ENCODE peak calls at places on chromosomes 16 and 17, in four cellular contexts. One of them, this sample, is unnamed.

GRCh38 chr17:14015286-14015685 is 54.0 kb upstream of the COX10 start:
- DNase-seq in MCF 10A: no peak
- DNase-seq in RWPE1: no peak
- DNase-seq in natural killer cell: no peak
- DNase-seq in this sample: no peak

GRCh38 chr16:86016201-86016965 is 117.4 kb downstream of the IRF8 start:
- DNase-seq in MCF 10A: peak
- DNase-seq in RWPE1: peak
- DNase-seq in natural killer cell: no peak
- DNase-seq in this sample: peak

GRCh38 chr17:81163703-81164413 is 1.4 kb upstream of the PVALEF start:
- DNase-seq in MCF 10A: no peak
- DNase-seq in RWPE1: no peak
- DNase-seq in natural killer cell: no peak
- DNase-seq in this sample: no peak

GRCh38 chr16:88103011-88103410 is 151.8 kb downstream of the BANP start:
- DNase-seq in MCF 10A: no peak
- DNase-seq in RWPE1: no peak
- DNase-seq in natural killer cell: no peak
- DNase-seq in this sample: no peak

GRCh38 chr17:47872019-47872650 is 21.2 kb upstream of the SP6 start:
- DNase-seq in MCF 10A: peak
- DNase-seq in RWPE1: no peak
- DNase-seq in natural killer cell: no peak
- DNase-seq in this sample: no peak

GRCh38 chr17:39194089-39194984 is 3.1 kb downstream of the CACNB1 start:
- DNase-seq in MCF 10A: no peak
- DNase-seq in RWPE1: no peak
- DNase-seq in natural killer cell: no peak
- DNase-seq in this sample: no peak

GRCh38 chr17:1628856-1629646 is 417 bp upstream of the SLC43A2 start:
- DNase-seq in MCF 10A: peak
- DNase-seq in RWPE1: peak
- DNase-seq in natural killer cell: peak
- DNase-seq in this sample: peak

GRCh38 chr16:83046664-83047063 is 419.9 kb downstream of the CDH13 start:
- DNase-seq in MCF 10A: peak
- DNase-seq in RWPE1: no peak
- DNase-seq in natural killer cell: no peak
- DNase-seq in this sample: no peak

GRCh38 chr17:61743766-61744165 is 119.6 kb downstream of the BRIP1 start:
- DNase-seq in MCF 10A: no peak
- DNase-seq in RWPE1: no peak
- DNase-seq in natural killer cell: no peak
- DNase-seq in this sample: no peak

GRCh38 chr17:60300949-60301348 is 91.0 kb downstream of the USP32 start:
- DNase-seq in MCF 10A: no peak
- DNase-seq in RWPE1: no peak
- DNase-seq in natural killer cell: no peak
- DNase-seq in this sample: no peak

GRCh38 chr17:491086-492014 is 138.7 kb upstream of the RPH3AL start:
- DNase-seq in MCF 10A: no peak
- DNase-seq in RWPE1: no peak
- DNase-seq in natural killer cell: peak
- DNase-seq in this sample: peak

GRCh38 chr16:7345423-7345822 is 12.8 kb downstream of the RBFOX1 start:
- DNase-seq in MCF 10A: no peak
- DNase-seq in RWPE1: no peak
- DNase-seq in natural killer cell: no peak
- DNase-seq in this sample: no peak

GRCh38 chr16:68902376-68903345 is 59.3 kb downstream of the TANGO6 start:
- DNase-seq in MCF 10A: peak
- DNase-seq in RWPE1: peak
- DNase-seq in natural killer cell: no peak
- DNase-seq in this sample: no peak

GRCh38 chr17:35449371-35449931 is 885 bp upstream of the SLFN13 start:
- DNase-seq in MCF 10A: no peak
- DNase-seq in RWPE1: no peak
- DNase-seq in natural killer cell: peak
- DNase-seq in this sample: peak

GRCh38 chr17:40104570-40105471 is 4.4 kb upstream of the NR1D1 start:
- DNase-seq in MCF 10A: no peak
- DNase-seq in RWPE1: no peak
- DNase-seq in natural killer cell: no peak
- DNase-seq in this sample: no peak

GRCh38 chr16:19901164-19901563 is 16.5 kb upstream of the GPRC5B start:
- DNase-seq in MCF 10A: no peak
- DNase-seq in RWPE1: no peak
- DNase-seq in natural killer cell: no peak
- DNase-seq in this sample: no peak

GRCh38 chr17:74566132-74566753 is 1.1 kb downstream of the CD300H start:
- DNase-seq in MCF 10A: peak
- DNase-seq in RWPE1: peak
- DNase-seq in natural killer cell: no peak
- DNase-seq in this sample: no peak

GRCh38 chr17:17563530-17563929 is 28.0 kb downstream of the PEMT start:
- DNase-seq in MCF 10A: no peak
- DNase-seq in RWPE1: no peak
- DNase-seq in natural killer cell: no peak
- DNase-seq in this sample: no peak

GRCh38 chr16:28187595-28188004 is 24.2 kb downstream of the XPO6 start:
- DNase-seq in MCF 10A: no peak
- DNase-seq in RWPE1: no peak
- DNase-seq in natural killer cell: no peak
- DNase-seq in this sample: no peak

GRCh38 chr16:29675811-29676643 is 3.0 kb upstream of the QPRT start:
- DNase-seq in MCF 10A: peak
- DNase-seq in RWPE1: peak
- DNase-seq in natural killer cell: no peak
- DNase-seq in this sample: no peak

GRCh38 chr16:88785106-88785924 is at the start of gene PIEZO1:
- DNase-seq in MCF 10A: peak
- DNase-seq in RWPE1: peak
- DNase-seq in natural killer cell: peak
- DNase-seq in this sample: peak

GRCh38 chr17:75345514-75346167 is 56.4 kb upstream of the SLC25A19 start:
- DNase-seq in MCF 10A: no peak
- DNase-seq in RWPE1: no peak
- DNase-seq in natural killer cell: no peak
- DNase-seq in this sample: peak

GRCh38 chr17:33482636-33483035 is 189.5 kb upstream of the ASIC2 start:
- DNase-seq in MCF 10A: no peak
- DNase-seq in RWPE1: no peak
- DNase-seq in natural killer cell: no peak
- DNase-seq in this sample: no peak

GRCh38 chr17:58786586-58787295 is 31.1 kb downstream of the PPM1E start:
- DNase-seq in MCF 10A: peak
- DNase-seq in RWPE1: peak
- DNase-seq in natural killer cell: no peak
- DNase-seq in this sample: no peak

GRCh38 chr17:49858796-49859195 is 10.9 kb upstream of the TAC4 start:
- DNase-seq in MCF 10A: no peak
- DNase-seq in RWPE1: no peak
- DNase-seq in natural killer cell: no peak
- DNase-seq in this sample: no peak

GRCh38 chr16:10833271-10833670 is 14.7 kb upstream of the TVP23A start:
- DNase-seq in MCF 10A: no peak
- DNase-seq in RWPE1: no peak
- DNase-seq in natural killer cell: no peak
- DNase-seq in this sample: no peak

GRCh38 chr17:49946208-49946607 is 22.8 kb upstream of the DLX4 start:
- DNase-seq in MCF 10A: no peak
- DNase-seq in RWPE1: no peak
- DNase-seq in natural killer cell: no peak
- DNase-seq in this sample: no peak

GRCh38 chr16:2821483-2822157 is 4.6 kb downstream of the PRSS21 start:
- DNase-seq in MCF 10A: no peak
- DNase-seq in RWPE1: no peak
- DNase-seq in natural killer cell: no peak
- DNase-seq in this sample: no peak

GRCh38 chr16:13920510-13920818 is 510 bp downstream of the ERCC4 start:
- DNase-seq in MCF 10A: no peak
- DNase-seq in RWPE1: no peak
- DNase-seq in natural killer cell: no peak
- DNase-seq in this sample: no peak

GRCh38 chr17:214881-215331 is 33.5 kb upstream of the DOC2B start:
- DNase-seq in MCF 10A: no peak
- DNase-seq in RWPE1: no peak
- DNase-seq in natural killer cell: no peak
- DNase-seq in this sample: no peak

GRCh38 chr16:89123001-89123830 is 29.6 kb downstream of the ACSF3 start:
- DNase-seq in MCF 10A: no peak
- DNase-seq in RWPE1: no peak
- DNase-seq in natural killer cell: no peak
- DNase-seq in this sample: no peak

GRCh38 chr17:57886020-57886419 is 36.2 kb upstream of the MRPS23 start:
- DNase-seq in MCF 10A: no peak
- DNase-seq in RWPE1: no peak
- DNase-seq in natural killer cell: no peak
- DNase-seq in this sample: no peak

GRCh38 chr16:2974319-2975056 is 5.3 kb downstream of the PAQR4 start:
- DNase-seq in MCF 10A: no peak
- DNase-seq in RWPE1: no peak
- DNase-seq in natural killer cell: no peak
- DNase-seq in this sample: no peak

GRCh38 chr17:79979201-79979840 is 56.4 kb downstream of the TBC1D16 start:
- DNase-seq in MCF 10A: no peak
- DNase-seq in RWPE1: no peak
- DNase-seq in natural killer cell: no peak
- DNase-seq in this sample: no peak

DNA sequence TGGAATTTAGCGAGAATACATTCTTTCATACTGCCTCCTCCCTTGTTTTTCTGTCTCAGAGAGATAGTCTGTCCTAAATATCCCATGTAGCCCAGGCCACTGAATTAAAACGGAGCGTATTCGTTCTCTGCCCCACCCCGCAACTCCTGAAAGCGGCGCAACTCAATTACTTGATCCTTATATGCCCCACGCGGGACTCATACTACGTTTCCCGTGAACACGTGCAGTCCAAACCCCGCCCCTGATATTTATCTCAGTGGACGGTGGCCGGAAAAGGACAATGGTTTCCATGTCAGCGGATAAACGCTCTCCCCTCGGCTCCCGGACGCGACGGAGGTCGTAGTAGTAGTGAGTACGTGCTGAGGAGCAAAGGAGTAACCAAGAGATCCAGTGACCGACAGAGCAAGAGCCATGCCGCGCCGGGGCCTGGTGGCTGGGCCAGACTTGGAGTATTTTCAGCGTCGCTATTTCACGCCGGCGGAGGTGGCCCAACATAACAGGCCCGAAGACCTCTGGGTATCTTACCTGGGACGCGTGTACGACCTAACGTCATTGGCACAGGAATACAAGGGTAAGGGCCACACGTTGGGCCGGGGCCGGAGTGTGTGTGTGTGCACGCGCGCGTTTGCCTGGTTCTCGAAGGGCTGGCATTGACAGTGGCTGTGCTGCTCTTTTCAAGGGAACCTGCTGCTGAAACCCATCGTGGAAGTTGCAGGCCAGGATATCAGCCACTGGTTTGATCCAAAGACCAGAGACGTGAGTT is at the start of gene CYB5D1:
- DNase-seq in MCF 10A: peak
- DNase-seq in RWPE1: no peak
- DNase-seq in natural killer cell: peak
- DNase-seq in this sample: peak
- TF ChIP-seq CTCF in MCF 10A: no peak
- TF ChIP-seq CTCF in RWPE1: no peak
- TF ChIP-seq CTCF in natural killer cell: no peak
- TF ChIP-seq CTCF in this sample: no peak

GRCh38 chr17:5033352-5034015 is 1.7 kb downstream of the SLC52A1 start:
- DNase-seq in MCF 10A: no peak
- DNase-seq in RWPE1: no peak
- DNase-seq in natural killer cell: no peak
- DNase-seq in this sample: no peak
- TF ChIP-seq CTCF in MCF 10A: no peak
- TF ChIP-seq CTCF in RWPE1: no peak
- TF ChIP-seq CTCF in natural killer cell: no peak
- TF ChIP-seq CTCF in this sample: no peak

GRCh38 chr17:37527249-37527851 is 37.7 kb downstream of the DUSP14 start:
- DNase-seq in MCF 10A: peak
- DNase-seq in RWPE1: peak
- DNase-seq in natural killer cell: no peak
- DNase-seq in this sample: no peak
- TF ChIP-seq CTCF in MCF 10A: peak
- TF ChIP-seq CTCF in RWPE1: peak
- TF ChIP-seq CTCF in natural killer cell: peak
- TF ChIP-seq CTCF in this sample: no peak

GRCh38 chr16:71367243-71367976 is 8.9 kb downstream of the CALB2 start:
- DNase-seq in MCF 10A: peak
- DNase-seq in RWPE1: peak
- DNase-seq in natural killer cell: no peak
- DNase-seq in this sample: no peak
- TF ChIP-seq CTCF in MCF 10A: peak
- TF ChIP-seq CTCF in RWPE1: peak
- TF ChIP-seq CTCF in natural killer cell: no peak
- TF ChIP-seq CTCF in this sample: no peak

GRCh38 chr16:31090540-31090939 is 1.8 kb upstream of the PRSS53 start:
- DNase-seq in MCF 10A: no peak
- DNase-seq in RWPE1: no peak
- DNase-seq in natural killer cell: no peak
- DNase-seq in this sample: no peak
- TF ChIP-seq CTCF in MCF 10A: no peak
- TF ChIP-seq CTCF in RWPE1: no peak
- TF ChIP-seq CTCF in natural killer cell: no peak
- TF ChIP-seq CTCF in this sample: no peak

DNA sequence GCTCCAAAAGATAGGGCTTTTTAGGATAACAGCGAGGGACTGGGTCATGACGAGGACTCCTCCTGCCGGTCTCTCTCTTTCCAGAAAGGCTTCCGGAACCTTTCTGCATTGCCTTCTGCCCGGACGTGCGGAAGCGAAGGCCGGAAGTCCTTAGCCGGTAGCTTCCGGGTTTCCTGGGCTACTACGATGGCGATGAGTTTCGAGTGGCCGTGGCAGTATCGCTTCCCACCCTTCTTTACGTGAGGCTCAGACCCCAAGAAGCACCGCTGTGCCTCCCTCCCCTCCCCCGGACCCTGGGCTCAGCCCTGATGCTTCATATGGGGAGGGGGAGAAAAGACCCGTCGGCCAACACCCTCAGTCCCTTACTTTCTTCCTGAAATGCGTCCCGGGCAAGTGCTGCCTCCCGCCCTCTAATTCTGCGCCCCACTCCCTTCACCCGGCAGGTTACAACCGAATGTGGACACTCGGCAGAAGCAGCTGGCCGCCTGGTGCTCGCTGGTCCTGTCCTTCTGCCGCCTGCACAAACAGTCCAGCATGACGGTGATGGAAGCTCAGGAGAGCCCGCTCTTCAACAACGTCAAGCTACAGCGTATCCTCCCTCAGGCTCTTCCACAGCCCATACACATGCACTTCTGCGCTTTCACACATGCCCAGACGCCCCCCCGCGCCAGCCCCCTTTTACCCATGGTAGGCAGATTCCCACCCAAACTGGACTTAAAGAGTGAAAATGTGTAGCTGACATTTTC is at the start of gene VPS25:
- DNase-seq in MCF 10A: peak
- DNase-seq in RWPE1: peak
- DNase-seq in natural killer cell: peak
- DNase-seq in this sample: peak
- TF ChIP-seq CTCF in MCF 10A: no peak
- TF ChIP-seq CTCF in RWPE1: no peak
- TF ChIP-seq CTCF in natural killer cell: no peak
- TF ChIP-seq CTCF in this sample: no peak

This sample was measured in activated B cell treated with CpG ODN at 0.5 μM for 24 hours.